ENCODE peak calls at places on chromosomes 2 and 18, in eight cellular contexts. T, X, N, C, F, K, R and D are unnamed samples. For H3K4me1, the result is how much of the 10 kb centered on the place peaks cover.

GRCh38 chr2:217437289-217437688 is 565.5 kb downstream of the TNS1 start:
- DNase-seq in N (no peak), F (no peak), T (no peak), R (no peak), X (no peak), C (no peak), K (no peak), D (no peak)

GRCh38 chr2:1607236-1607920 is 136.9 kb downstream of the PXDN start:
- DNase-seq in C (no peak), K (peak), R (no peak), T (peak), X (no peak), N (no peak), F (no peak), D (no peak)

GRCh38 chr18:13545955-13546354 is 180.4 kb downstream of the FAM210A start:
- DNase-seq in C (no peak), T (no peak), X (no peak), N (no peak), R (no peak), K (no peak), F (no peak), D (no peak)

GRCh38 chr2:225030089-225030653 is 12.1 kb downstream of the DOCK10 start:
- DNase-seq in X (no peak), F (no peak), K (no peak), C (no peak), R (no peak), N (no peak), T (no peak), D (no peak)

GRCh38 chr2:135005753-135006152 is 41.5 kb downstream of the MAP3K19 start:
- DNase-seq in C (no peak), T (peak), X (no peak), R (no peak), K (no peak), F (no peak), N (no peak), D (no peak)

GRCh38 chr2:196453613-196454047 is 185.9 kb upstream of the CCDC150 start:
- DNase-seq in R (no peak), X (peak), K (no peak), C (peak), N (peak), F (peak), T (peak), D (peak)

GRCh38 chr2:174682578-174683391 is 81.5 kb downstream of the CHRNA1 start:
- DNase-seq in N (peak), R (peak), C (peak), F (peak), X (peak), T (peak), K (no peak), D (peak)

GRCh38 chr2:9279426-9279825 is 72.8 kb downstream of the ASAP2 start:
- DNase-seq in R (no peak), K (no peak), F (no peak), X (no peak), C (no peak), N (no peak), T (no peak), D (no peak)

GRCh38 chr18:45547910-45548309 is 67.4 kb upstream of the SLC14A2 start:
- DNase-seq in N (no peak), K (no peak), C (no peak), X (no peak), R (no peak), F (no peak), T (no peak), D (no peak)

GRCh38 chr2:187917535-187917934 is 363.3 kb upstream of the TFPI start:
- DNase-seq in C (no peak), F (no peak), R (no peak), N (no peak), K (no peak), T (peak), X (no peak), D (no peak)

GRCh38 chr18:35707674-35708073 is 126.1 kb downstream of the GALNT1 start:
- DNase-seq in N (no peak), T (no peak), K (no peak), F (no peak), R (no peak), X (no peak), C (no peak), D (no peak)

GRCh38 chr18:3171631-3172030 is 48.1 kb downstream of the MYOM1 start:
- DNase-seq in F (no peak), T (no peak), N (no peak), R (no peak), K (no peak), C (no peak), X (no peak), D (no peak)

GRCh38 chr2:157443795-157444642 is at the start of gene CYTIP:
- DNase-seq in T (no peak), X (peak), F (no peak), C (peak), K (no peak), R (peak), N (no peak), D (peak)

GRCh38 chr2:143333168-143333791 is 204.1 kb downstream of the ARHGAP15 start:
- DNase-seq in X (no peak), T (no peak), N (no peak), F (no peak), R (no peak), K (no peak), C (no peak), D (no peak)

GRCh38 chr2:49940616-49941015 is 786.3 kb upstream of the FSHR start:
- DNase-seq in N (no peak), K (no peak), F (no peak), C (no peak), X (no peak), T (no peak), R (no peak), D (no peak)

GRCh38 chr2:235647264-235647663 is 153.4 kb downstream of the AGAP1 start:
- DNase-seq in N (no peak), T (no peak), X (no peak), F (no peak), R (no peak), C (no peak), K (no peak), D (no peak)

GRCh38 chr2:231036578-231037106 is 681 bp upstream of the C2orf72 start:
- DNase-seq in R (no peak), N (no peak), F (no peak), C (no peak), X (no peak), K (no peak), T (no peak), D (no peak)

GRCh38 chr2:556494-556893 is 120.7 kb downstream of the TMEM18 start:
- DNase-seq in F (no peak), X (no peak), K (no peak), N (no peak), C (no peak), R (no peak), T (no peak), D (no peak)

GRCh38 chr18:31230495-31230894 is 67.8 kb upstream of the DSC1 start:
- DNase-seq in N (no peak), R (no peak), T (no peak), X (no peak), K (no peak), F (no peak), C (no peak), D (no peak)

GRCh38 chr2:6934758-6935638 is 17.8 kb downstream of the RNF144A start:
- DNase-seq in R (no peak), K (no peak), N (no peak), C (no peak), X (no peak), T (no peak), F (no peak), D (no peak)

GRCh38 chr2:26649322-26649721 is 8.2 kb upstream of the CIB4 start:
- DNase-seq in R (no peak), X (no peak), N (no peak), T (no peak), K (no peak), C (no peak), F (no peak), D (no peak)

GRCh38 chr2:67638146-67638545 is 241.0 kb downstream of the ETAA1 start:
- DNase-seq in X (no peak), R (no peak), K (no peak), F (no peak), N (no peak), T (no peak), C (no peak), D (no peak)

GRCh38 chr2:163637876-163638275 is 97.9 kb downstream of the FIGN start:
- DNase-seq in F (peak), X (no peak), R (no peak), T (no peak), C (no peak), N (no peak), K (no peak), D (no peak)

GRCh38 chr2:190618030-190618429 is 30.9 kb upstream of the NAB1 start:
- DNase-seq in T (no peak), N (no peak), C (no peak), R (no peak), F (no peak), K (no peak), X (no peak), D (no peak)

GRCh38 chr2:98444436-98445166 is at the start of gene INPP4A:
- DNase-seq in N (peak), K (peak), X (peak), F (peak), C (peak), R (peak), T (peak), D (peak)

GRCh38 chr2:180952082-180952481 is 28.3 kb upstream of the UBE2E3 start:
- DNase-seq in R (no peak), C (no peak), K (no peak), T (no peak), X (no peak), F (no peak), N (no peak), D (no peak)

GRCh38 chr18:29874519-29875098 is 1167.9 kb downstream of the DSC3 start:
- DNase-seq in R (no peak), F (peak), X (no peak), C (no peak), T (peak), K (no peak), N (peak), D (no peak)

DNA sequence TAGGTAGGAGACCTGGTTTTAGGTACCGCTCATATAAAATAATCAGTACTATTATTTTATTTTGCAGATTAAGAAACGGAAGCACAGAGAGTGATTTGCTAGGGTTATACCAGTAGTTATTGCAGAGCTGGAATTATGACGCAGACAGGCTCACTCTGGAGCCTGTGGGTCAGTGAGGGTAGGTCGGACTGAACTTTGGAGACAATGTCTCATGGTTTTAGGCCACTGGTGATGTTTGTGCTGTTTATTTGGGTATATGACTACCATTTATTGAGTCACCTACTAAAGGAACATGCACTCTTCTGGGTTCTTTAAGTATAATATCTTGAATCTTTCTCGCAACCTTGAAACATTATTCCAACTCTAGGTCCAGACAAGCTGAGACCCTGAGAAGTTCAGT is 33.5 kb upstream of the IL1R1 start:
- DNase-seq in C (no peak), F (no peak), T (peak), N (no peak), X (no peak), R (no peak), K (no peak), D (no peak)
- H3K4me1 ChIP-seq in C (under half), F (under half), T (half or more), N (under half), X (under half), R (under half), K (under half), D (under half)

GRCh38 chr2:172442072-172442895 is 14.9 kb downstream of the ITGA6 start:
- DNase-seq in T (peak), N (no peak), X (peak), K (no peak), F (no peak), R (peak), C (peak), D (no peak)
- H3K27ac ChIP-seq in T (peak), N (no peak), X (no peak), K (peak), F (no peak), R (no peak), C (peak), D (no peak)

GRCh38 chr2:233270366-233270765 is 18.9 kb downstream of the ATG16L1 start:
- DNase-seq in C (no peak), N (no peak), K (no peak), R (no peak), F (no peak), T (no peak), X (no peak), D (no peak)
- H3K4me1 ChIP-seq in C (under half), N (under half), K (under half), R (under half), F (under half), T (under half), X (half or more), D (half or more)

DNA sequence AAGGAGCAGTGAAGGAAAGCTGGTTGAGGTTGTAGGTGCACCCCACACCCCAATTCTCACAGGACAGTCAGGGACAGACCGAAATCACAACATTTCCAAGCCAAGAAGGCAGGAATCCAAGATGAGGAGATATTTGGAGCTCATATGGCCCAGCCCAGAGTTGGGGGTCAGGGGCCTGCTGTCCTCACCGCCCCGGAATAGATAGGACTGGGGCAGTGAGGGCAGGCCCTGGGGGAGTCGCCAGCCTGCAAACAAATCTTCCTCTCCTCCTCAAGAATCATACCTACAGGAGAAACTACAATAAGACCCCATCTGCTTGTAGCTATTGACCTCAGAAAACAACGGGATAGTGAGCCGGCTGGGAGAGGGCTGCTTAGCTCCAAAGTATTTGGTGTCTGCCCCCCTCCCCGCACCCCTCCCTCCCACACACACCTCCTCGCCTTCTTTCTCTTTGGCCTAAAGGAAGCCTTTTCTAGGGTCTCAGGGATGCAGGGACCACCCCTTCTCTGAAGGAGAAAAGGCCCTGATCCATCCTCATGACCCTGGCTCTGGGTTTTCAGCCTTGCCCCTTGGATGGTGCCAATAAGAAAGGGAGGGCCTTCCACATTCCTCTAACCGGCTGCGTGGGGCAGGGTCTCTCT is 3.8 kb downstream of the EN1 start:
- DNase-seq in F (peak), C (no peak), X (no peak), R (no peak), N (no peak), K (no peak), T (no peak), D (no peak)
- H3K27ac ChIP-seq in F (no peak), C (no peak), X (no peak), R (no peak), N (no peak), K (peak), T (peak), D (no peak)

GRCh38 chr2:69453475-69454129 is 16.4 kb upstream of the NFU1 start:
- DNase-seq in C (no peak), K (no peak), F (no peak), R (no peak), X (no peak), T (no peak), N (no peak), D (no peak)
- H3K4me1 ChIP-seq in C (under half), K (under half), F (under half), R (under half), X (under half), T (under half), N (under half), D (under half)

GRCh38 chr2:16014802-16015201 is 74.5 kb downstream of the MYCN start:
- DNase-seq in F (no peak), N (no peak), C (no peak), X (no peak), T (no peak), R (no peak), K (no peak), D (no peak)
- H3K27ac ChIP-seq in F (no peak), N (no peak), C (no peak), X (no peak), T (no peak), R (no peak), K (no peak), D (no peak)

DNA sequence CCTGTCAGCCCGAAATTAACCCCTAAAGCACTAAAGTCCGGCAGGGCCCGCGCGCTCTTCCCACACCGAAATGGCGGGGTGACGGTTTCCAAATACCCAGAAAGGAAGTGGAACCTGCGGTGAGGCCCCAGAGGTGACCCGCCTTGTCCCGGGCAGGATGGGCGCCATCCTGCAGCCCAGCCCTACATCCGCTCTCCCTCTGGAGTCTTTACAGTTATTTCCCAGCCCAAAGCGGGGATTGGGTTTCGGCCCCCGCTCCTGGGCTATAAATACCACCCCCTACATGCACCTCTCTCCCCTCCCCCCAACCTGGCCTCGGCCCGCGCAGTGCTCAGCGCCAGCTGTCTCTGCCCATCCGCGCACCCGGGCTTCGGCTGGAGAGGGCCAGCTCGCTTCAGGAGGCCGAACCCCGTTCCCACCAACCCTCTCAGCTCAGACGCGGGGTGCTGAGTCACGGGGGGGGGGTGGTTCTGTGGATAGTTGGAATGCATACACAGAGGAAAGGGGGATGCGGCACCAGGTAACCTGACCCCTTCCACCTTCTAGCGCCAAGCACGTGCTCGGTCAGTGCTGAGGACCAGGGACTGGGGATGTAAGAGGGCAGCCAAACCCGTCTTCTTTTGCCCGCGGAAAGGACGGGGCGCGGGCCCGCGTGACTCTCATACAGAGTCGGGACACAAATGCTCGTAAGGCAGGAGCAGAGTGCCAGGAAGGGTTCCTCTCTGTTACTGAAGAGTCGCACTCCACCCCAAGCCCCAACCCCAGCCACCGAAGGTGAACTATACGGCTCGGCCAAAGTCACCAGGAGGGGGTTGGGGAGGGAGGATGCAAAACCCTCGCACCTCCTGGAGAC is at the start of gene TUBA4B:
- DNase-seq in K (no peak), C (peak), N (no peak), R (peak), T (peak), X (peak), F (no peak), D (peak)
- H3K4me1 ChIP-seq in K (half or more), C (half or more), N (under half), R (under half), T (under half), X (under half), F (under half), D (half or more)

DNA sequence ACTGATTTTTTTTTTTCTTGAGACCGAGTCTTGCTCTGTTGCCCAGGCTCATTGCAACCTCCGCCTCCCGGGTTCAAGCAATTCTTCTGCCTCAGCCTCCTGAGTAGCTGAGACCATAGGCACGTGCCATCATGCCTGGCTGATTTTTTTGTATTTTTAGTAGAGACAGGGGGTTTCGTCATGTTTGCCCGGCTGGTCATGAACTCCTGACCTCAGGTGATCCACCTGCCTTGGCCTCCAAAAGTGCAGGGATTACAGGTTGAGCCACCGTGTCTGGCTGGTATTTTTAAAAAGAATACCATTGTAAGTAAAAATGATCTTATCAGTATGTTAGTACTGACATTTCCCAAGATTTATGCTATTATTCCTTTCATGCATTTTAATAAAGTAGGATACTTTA is 105.7 kb downstream of the PIEZO2 start:
- DNase-seq in N (no peak), T (no peak), X (no peak), F (no peak), C (no peak), K (no peak), R (no peak), D (no peak)
- H3K27ac ChIP-seq in N (no peak), T (no peak), X (no peak), F (no peak), C (no peak), K (no peak), R (no peak), D (no peak)

DNA sequence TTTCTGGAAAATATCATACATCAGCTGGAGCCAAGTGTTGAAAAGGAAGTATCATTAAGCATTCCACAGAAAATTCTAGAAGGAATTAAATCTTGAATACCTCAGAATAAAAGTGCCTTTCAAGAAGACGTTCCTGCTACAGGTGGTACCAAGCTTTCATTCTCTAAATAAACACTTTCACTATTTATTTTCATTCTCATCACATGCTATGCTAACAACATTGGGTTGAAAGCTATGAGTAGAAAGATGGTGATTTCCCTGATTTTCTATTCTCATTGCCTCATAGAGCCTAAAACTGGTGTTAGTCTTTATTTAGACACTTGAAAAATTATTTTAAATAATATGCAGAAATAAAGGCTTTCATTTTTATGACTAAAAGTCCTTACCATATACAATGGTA is 324.7 kb downstream of the LRP1B start:
- DNase-seq in T (no peak), N (no peak), K (no peak), R (no peak), X (no peak), C (no peak), F (no peak), D (no peak)
- H3K4me1 ChIP-seq in T (under half), N (under half), K (under half), R (under half), X (under half), C (under half), F (under half), D (under half)

GRCh38 chr2:156182132-156182531 is 150.4 kb downstream of the NR4A2 start:
- DNase-seq in T (no peak), N (no peak), F (no peak), R (no peak), K (no peak), C (peak), X (no peak), D (no peak)
- H3K27ac ChIP-seq in T (no peak), N (no peak), F (no peak), R (peak), K (peak), C (peak), X (no peak), D (no peak)